ENCODE peak calls at places on chromosomes 3 and 15, in ten cellular contexts. W is endothelial cell of umbilical vein, L is esophagus squamous epithelium, Y is Peyer's patch, R is IMR-90, K is NB4, X is H54, A is body of pancreas, E is A549, D is heart left ventricle. M is an unnamed sample.

GRCh38 chr15:83809345-83809744 is 155.4 kb downstream of the ADAMTSL3 start:
- DNase-seq in R (no peak), D (no peak), K (no peak), W (no peak), X (no peak), Y (no peak), A (no peak), E (no peak), L (no peak), M (no peak)

GRCh38 chr15:89436560-89437311 is 59.6 kb downstream of the RHCG start:
- DNase-seq in W (no peak), D (no peak), K (no peak), A (no peak), R (no peak), X (no peak), E (peak), Y (no peak), L (no peak), M (no peak)

GRCh38 chr15:90957791-90958190 is 3.1 kb downstream of the RCCD1 start:
- DNase-seq in L (no peak), Y (no peak), X (no peak), W (no peak), A (no peak), R (no peak), K (no peak), E (no peak), D (no peak), M (no peak)

GRCh38 chr3:64896173-64896925 is 208.5 kb upstream of the ADAMTS9 start:
- DNase-seq in A (no peak), X (no peak), R (no peak), K (no peak), Y (no peak), D (no peak), E (no peak), W (no peak), L (no peak), M (no peak)

GRCh38 chr3:195556390-195556789 is 13.3 kb upstream of the PPP1R2 start:
- DNase-seq in D (no peak), X (no peak), Y (peak), L (no peak), W (no peak), R (no peak), A (no peak), K (peak), E (peak), M (peak)

GRCh38 chr3:49711489-49711888 is 8.0 kb downstream of the AMIGO3 start:
- DNase-seq in W (no peak), E (no peak), D (no peak), X (no peak), K (no peak), Y (no peak), R (no peak), A (no peak), L (no peak), M (no peak)

GRCh38 chr3:118817748-118818165 is 216.9 kb downstream of the IGSF11 start:
- DNase-seq in A (peak), K (peak), E (peak), D (no peak), W (peak), Y (peak), L (no peak), X (no peak), R (peak), M (peak)

GRCh38 chr3:57727096-57727495 is 29.0 kb upstream of the SLMAP start:
- DNase-seq in A (no peak), R (peak), D (no peak), K (no peak), Y (no peak), W (no peak), E (no peak), X (no peak), L (no peak), M (no peak)

GRCh38 chr3:197249542-197249941 is 48.9 kb downstream of the DLG1 start:
- DNase-seq in E (no peak), D (no peak), Y (no peak), L (no peak), W (no peak), A (no peak), X (no peak), R (no peak), K (no peak), M (peak)

GRCh38 chr3:135516143-135516542 is 449.4 kb upstream of the PPP2R3A start:
- DNase-seq in E (peak), L (no peak), W (no peak), X (no peak), R (peak), D (no peak), Y (no peak), K (no peak), A (no peak), M (no peak)

GRCh38 chr3:112604536-112604935 is 36.4 kb downstream of the CCDC80 start:
- DNase-seq in R (peak), K (peak), X (peak), Y (no peak), A (no peak), D (no peak), L (no peak), E (no peak), W (peak), M (no peak)

GRCh38 chr15:81073796-81074195 is 60.3 kb upstream of the CFAP161 start:
- DNase-seq in Y (no peak), W (peak), K (no peak), E (no peak), L (no peak), X (no peak), R (no peak), D (no peak), A (no peak), M (no peak)

GRCh38 chr3:61560452-61561373 is 658 bp upstream of the PTPRG start:
- DNase-seq in D (peak), Y (peak), E (peak), L (no peak), K (peak), X (peak), W (peak), A (peak), R (peak), M (peak)

GRCh38 chr15:57624730-57625129 is 33.0 kb downstream of the MYZAP start:
- DNase-seq in X (no peak), D (no peak), Y (no peak), W (no peak), K (no peak), E (no peak), L (no peak), R (no peak), A (no peak), M (no peak)

GRCh38 chr15:49506341-49506740 is 83.3 kb downstream of the FGF7 start:
- DNase-seq in A (no peak), W (no peak), K (no peak), R (no peak), E (no peak), X (no peak), D (no peak), L (no peak), Y (no peak), M (no peak)

GRCh38 chr15:75966073-75966472 is 46.2 kb downstream of the NRG4 start:
- DNase-seq in W (no peak), K (no peak), Y (no peak), L (no peak), A (no peak), X (no peak), R (peak), E (peak), D (no peak), M (no peak)

GRCh38 chr3:58062469-58062868 is 54.2 kb downstream of the FLNB start:
- DNase-seq in E (no peak), W (no peak), L (no peak), R (no peak), K (no peak), A (no peak), Y (no peak), X (no peak), D (no peak), M (no peak)

GRCh38 chr3:71252466-71252865 is 331.1 kb downstream of the FOXP1 start:
- DNase-seq in A (peak), R (no peak), K (no peak), W (no peak), D (no peak), E (no peak), Y (no peak), X (no peak), L (no peak), M (no peak)

DNA sequence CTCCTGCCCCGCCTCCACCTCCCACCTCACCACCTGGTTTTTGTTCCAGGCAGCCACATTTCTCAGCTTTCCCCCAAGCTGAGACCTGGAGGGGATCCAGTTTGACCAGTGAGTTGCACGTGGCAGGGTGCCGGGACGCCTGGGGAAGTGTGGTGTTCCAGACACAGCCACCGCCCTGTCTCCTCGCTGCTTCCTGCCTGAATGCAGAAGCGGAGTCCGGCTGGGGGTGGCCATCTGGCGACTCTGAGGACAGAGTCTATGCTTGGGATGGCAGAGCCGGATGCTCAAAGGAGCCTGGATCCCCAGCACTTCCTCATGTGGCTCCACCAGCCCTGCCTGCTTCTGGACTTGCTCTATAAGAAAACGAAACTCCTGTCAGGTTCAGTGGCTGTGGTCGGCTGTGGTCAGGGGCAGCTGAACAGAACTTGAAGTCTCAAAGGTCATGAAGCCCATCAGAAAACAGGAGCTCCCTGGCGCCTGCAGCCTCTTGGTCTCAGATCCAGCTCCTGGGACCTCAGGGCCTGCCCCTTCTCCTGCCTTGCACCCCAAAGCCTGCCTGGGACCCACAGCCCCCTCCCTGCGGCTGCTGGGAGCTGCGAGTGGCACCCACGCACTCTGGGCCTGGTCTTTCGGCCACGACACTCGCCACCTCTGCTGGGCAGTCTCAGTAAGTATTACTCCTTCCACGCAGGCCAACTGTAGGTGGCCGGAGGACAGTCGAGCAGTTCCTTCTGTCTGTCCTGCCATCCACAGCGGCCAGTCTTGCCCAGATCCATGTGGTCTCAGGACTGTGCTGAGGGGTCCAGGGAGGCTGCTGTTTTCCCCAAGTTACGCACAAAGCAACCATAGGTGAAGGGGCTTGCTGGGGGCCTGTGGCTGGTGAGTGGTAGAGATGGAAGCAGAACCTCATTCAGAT is 112.8 kb upstream of the MEF2A start:
- DNase-seq in D (peak), A (no peak), W (peak), Y (peak), X (no peak), L (no peak), E (no peak), R (peak), K (peak), M (no peak)
- TF ChIP-seq POLR2A in D (no peak), A (peak), W (peak), Y (no peak), X (no peak), L (no peak), E (no peak), R (no peak), K (no peak), M (no peak)

GRCh38 chr3:9806137-9806536 is 3.9 kb upstream of the TTLL3 start:
- DNase-seq in X (no peak), R (no peak), K (no peak), W (no peak), E (no peak), Y (no peak), L (no peak), D (no peak), A (no peak), M (no peak)
- TF ChIP-seq POLR2A in X (no peak), R (no peak), K (no peak), W (no peak), E (no peak), Y (no peak), L (no peak), D (no peak), A (no peak), M (no peak)

GRCh38 chr15:79724804-79725203 is 172.0 kb downstream of the MTHFS start:
- DNase-seq in A (no peak), E (no peak), K (peak), Y (no peak), R (no peak), L (no peak), D (no peak), W (no peak), X (no peak), M (no peak)
- TF ChIP-seq POLR2A in A (no peak), E (no peak), K (no peak), Y (no peak), R (no peak), L (no peak), D (no peak), W (no peak), X (no peak), M (no peak)

GRCh38 chr15:66369773-66370651 is 13.5 kb upstream of the TIPIN start:
- DNase-seq in L (no peak), D (no peak), E (peak), Y (no peak), W (peak), K (peak), A (no peak), X (no peak), R (peak), M (no peak)
- TF ChIP-seq POLR2A in L (no peak), D (no peak), E (no peak), Y (no peak), W (peak), K (no peak), A (no peak), X (no peak), R (no peak), M (no peak)

GRCh38 chr3:126983276-126983652 is 349 bp downstream of the PLXNA1 start:
- DNase-seq in R (no peak), X (no peak), W (no peak), A (no peak), E (no peak), D (no peak), L (no peak), K (no peak), Y (no peak), M (peak)

GRCh38 chr3:126982125-126982521 is 792 bp upstream of the PLXNA1 start:
- DNase-seq in A (no peak), D (no peak), X (no peak), E (no peak), R (peak), W (no peak), K (peak), Y (peak), L (no peak), M (peak)

GRCh38 chr3:126983653-126984390 is 907 bp downstream of the PLXNA1 start:
- DNase-seq in E (no peak), L (no peak), D (no peak), A (peak), R (no peak), X (peak), Y (peak), W (no peak), K (peak), M (peak)

GRCh38 chr3:126984391-126985142 is 1.7 kb downstream of the PLXNA1 start:
- DNase-seq in L (no peak), D (no peak), W (no peak), E (no peak), X (no peak), Y (no peak), A (no peak), R (no peak), K (no peak), M (peak)

DNA sequence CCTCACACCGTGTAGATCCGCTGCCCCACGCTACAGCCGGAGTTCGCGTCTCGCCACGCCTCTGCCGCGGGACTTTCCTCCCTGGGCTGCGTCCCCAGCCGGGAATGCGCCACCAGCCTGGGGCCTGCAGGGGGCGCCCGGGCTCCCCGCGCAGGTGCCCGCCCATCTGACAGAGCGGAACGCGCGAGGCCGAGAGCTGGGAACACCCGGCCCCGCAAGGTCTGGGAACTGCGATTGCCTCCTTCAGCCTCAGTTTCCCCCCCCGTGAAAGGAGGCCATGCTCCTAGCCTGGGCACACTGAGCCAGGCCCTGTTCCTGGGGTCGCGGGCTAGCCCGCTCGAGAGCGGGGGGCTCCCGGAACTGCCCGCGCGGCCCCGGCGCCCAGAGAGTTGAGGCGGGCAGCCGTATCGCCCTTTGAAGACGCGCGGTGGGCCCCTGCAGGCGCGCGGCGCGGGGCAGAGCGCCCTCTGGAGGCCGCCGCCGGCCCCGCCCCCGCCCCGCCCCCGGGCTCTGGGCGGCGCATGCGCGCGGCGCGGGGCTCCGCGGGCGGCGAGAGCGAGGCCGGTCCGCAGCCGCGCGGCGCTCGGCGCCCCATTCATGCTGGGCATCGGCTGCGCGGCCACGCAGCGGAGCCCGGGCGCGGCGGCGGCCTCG is at the start of gene PLXNA1:
- DNase-seq in L (peak), A (peak), W (peak), Y (peak), X (peak), K (peak), E (peak), D (peak), R (peak), M (peak)
- TF ChIP-seq POLR2A in L (no peak), A (no peak), W (no peak), Y (no peak), X (peak), K (peak), E (peak), D (no peak), R (peak), M (no peak)

GRCh38 chr15:64263567-64263966 is 92.4 kb downstream of the CSNK1G1 start:
- DNase-seq in W (no peak), R (no peak), K (no peak), L (no peak), A (no peak), X (no peak), Y (no peak), E (no peak), D (no peak), M (no peak)
- TF ChIP-seq POLR2A in W (no peak), R (no peak), K (no peak), L (no peak), A (no peak), X (no peak), Y (no peak), E (no peak), D (no peak), M (no peak)